ENCODE peak calls at places on chromosome 11, in five cellular contexts. D, U, P, V and G are unnamed samples.

GRCh38 chr11:68843052-68843561 is 1.4 kb upstream of the CPT1A start:
- DNase-seq in V (no peak), D (no peak), U (no peak), P (no peak), G (no peak)

GRCh38 chr11:93031386-93031785 is 61.9 kb downstream of the MTNR1B start:
- DNase-seq in P (no peak), V (no peak), D (no peak), U (no peak), G (no peak)

GRCh38 chr11:38332046-38332445 is 1734.0 kb upstream of the RAG2 start:
- DNase-seq in D (no peak), P (no peak), V (no peak), U (no peak), G (no peak)

GRCh38 chr11:112588252-112588668 is 327.6 kb upstream of the PLET1 start:
- DNase-seq in D (peak; percentile 35), U (peak; percentile 90), P (peak; percentile 64), V (peak; percentile 24), G (peak; percentile 92)

GRCh38 chr11:86687083-86687799 is 14.8 kb upstream of the ME3 start:
- DNase-seq in V (no peak), P (no peak), U (no peak), D (no peak), G (no peak)

GRCh38 chr11:83072689-83073242 is 1.1 kb upstream of the RAB30 start:
- DNase-seq in D (no peak), V (no peak), P (no peak), U (no peak), G (no peak)

GRCh38 chr11:811446-812245 is 1.9 kb downstream of the RPLP2 start:
- DNase-seq in V (no peak), D (no peak), P (no peak), U (no peak), G (no peak)

GRCh38 chr11:30798547-30799236 is 212.5 kb upstream of the MPPED2 start:
- DNase-seq in D (no peak), P (no peak), V (no peak), U (no peak), G (no peak)

GRCh38 chr11:8531312-8531711 is 62.7 kb downstream of the STK33 start:
- DNase-seq in P (peak; percentile 52), U (no peak), D (no peak), V (no peak), G (peak; percentile 93)

GRCh38 chr11:9462806-9463537 is 2.2 kb downstream of the ZNF143 start:
- DNase-seq in U (peak; percentile 61), P (no peak), D (no peak), V (no peak), G (no peak)

GRCh38 chr11:92511522-92512203 is 287.0 kb downstream of the FAT3 start:
- DNase-seq in P (no peak), V (no peak), U (no peak), D (no peak), G (no peak)

GRCh38 chr11:134863294-134863693 is 451.3 kb upstream of the B3GAT1 start:
- DNase-seq in D (no peak), P (no peak), U (no peak), V (no peak), G (peak; percentile 16)

GRCh38 chr11:132072044-132072879 is 701.8 kb downstream of the NTM start:
- DNase-seq in V (no peak), P (no peak), U (peak; percentile 87), D (no peak), G (no peak)

GRCh38 chr11:30131535-30131934 is 99.3 kb upstream of the FSHB start:
- DNase-seq in U (no peak), D (no peak), V (no peak), P (no peak), G (peak; percentile 47)

GRCh38 chr11:13030857-13031256 is 21.7 kb downstream of the RASSF10 start:
- DNase-seq in D (no peak), U (no peak), P (peak; percentile 56), V (peak; percentile 65), G (peak; percentile 35)

GRCh38 chr11:130070829-130071205 is 1.1 kb downstream of the APLP2 start:
- DNase-seq in D (no peak), P (peak; percentile 40), U (peak; percentile 36), V (no peak), G (peak; percentile 25)

GRCh38 chr11:126357055-126357962 is 1.8 kb downstream of the ST3GAL4 start:
- DNase-seq in V (peak; percentile 29), U (no peak), D (no peak), P (no peak), G (no peak)

GRCh38 chr11:13207665-13208594 is 69.7 kb upstream of the BMAL1 start:
- DNase-seq in P (no peak), U (peak; percentile 60), D (peak; percentile 27), V (peak; percentile 38), G (peak; percentile 60)

GRCh38 chr11:125410091-125410490 is 86.0 kb downstream of the FEZ1 start:
- DNase-seq in D (no peak), P (no peak), V (no peak), U (no peak), G (peak; percentile 68)

GRCh38 chr11:120219935-120220746 is 9.3 kb downstream of the OAF start:
- DNase-seq in P (no peak), U (no peak), D (no peak), V (no peak), G (no peak)

GRCh38 chr11:29780756-29781155 is 236.1 kb downstream of the KCNA4 start:
- DNase-seq in U (no peak), V (no peak), D (no peak), P (peak; percentile 22), G (no peak)

GRCh38 chr11:3368199-3368598 is 10.7 kb downstream of the ZNF195 start:
- DNase-seq in P (no peak), U (peak; percentile 22), V (no peak), D (no peak), G (no peak)

GRCh38 chr11:70091651-70092050 is 13.5 kb downstream of the ANO1 start:
- DNase-seq in V (no peak), D (no peak), P (no peak), U (no peak), G (no peak)

GRCh38 chr11:68090706-68091105 is 30.5 kb downstream of the CHKA start:
- DNase-seq in U (peak; percentile 39), P (no peak), V (no peak), D (no peak), G (no peak)

GRCh38 chr11:125165111-125165663 is 636 bp downstream of the PKNOX2 start:
- DNase-seq in D (no peak), V (peak; percentile 32), U (peak; percentile 19), P (no peak), G (peak; percentile 24)

GRCh38 chr11:121047926-121048325 is 24.0 kb downstream of the TBCEL start:
- DNase-seq in P (no peak), V (no peak), U (no peak), D (no peak), G (no peak)

GRCh38 chr11:2377511-2378443 is 667 bp downstream of the CD81 start:
- DNase-seq in P (peak; percentile 84), D (peak; percentile 72), U (peak; percentile 46), V (peak; percentile 74), G (peak; percentile 44)

GRCh38 chr11:45933131-45933821 is 10.8 kb downstream of the LARGE2 start:
- DNase-seq in U (peak; percentile 21), D (no peak), P (no peak), V (no peak), G (no peak)

GRCh38 chr11:73521621-73522020 is 76.3 kb downstream of the FAM168A start:
- DNase-seq in P (no peak), U (peak; percentile 75), V (no peak), D (no peak), G (no peak)

GRCh38 chr11:87743002-87743401 is 432.2 kb downstream of the RAB38 start:
- DNase-seq in P (no peak), V (no peak), D (no peak), U (peak; percentile 51), G (peak; percentile 59)

GRCh38 chr11:19987243-19987870 is 172.9 kb downstream of the DBX1 start:
- DNase-seq in V (no peak), U (no peak), D (no peak), P (no peak), G (no peak)

GRCh38 chr11:57323503-57324153 is 1.1 kb downstream of the TNKS1BP1 start:
- DNase-seq in U (no peak), D (no peak), P (no peak), V (peak; percentile 47), G (no peak)

GRCh38 chr11:46001427-46002049 is 79.1 kb downstream of the LARGE2 start:
- DNase-seq in P (no peak), D (no peak), U (no peak), V (no peak), G (no peak)

GRCh38 chr11:86748296-86748695 is 52.0 kb upstream of the PRSS23 start:
- DNase-seq in U (no peak), P (no peak), V (no peak), D (no peak), G (no peak)

GRCh38 chr11:34359548-34359891 is 1.7 kb upstream of the ABTB2 start:
- DNase-seq in P (no peak), D (no peak), V (no peak), U (no peak), G (no peak)
- H3K4me3 ChIP-seq in P (peak overlapping the region; percentile 51), D (peak overlapping the region; percentile 64), V (no peak overlapping the region), U (peak overlapping the region; percentile 75), G (no peak overlapping the region)

GRCh38 chr11:129048911-129049310 is 106.2 kb upstream of the TP53AIP1 start:
- DNase-seq in D (no peak), P (no peak), U (no peak), V (no peak), G (no peak)
- H3K4me3 ChIP-seq in D (no peak overlapping the region), P (no peak overlapping the region), U (no peak overlapping the region), V (no peak overlapping the region), G (no peak overlapping the region)

DNA sequence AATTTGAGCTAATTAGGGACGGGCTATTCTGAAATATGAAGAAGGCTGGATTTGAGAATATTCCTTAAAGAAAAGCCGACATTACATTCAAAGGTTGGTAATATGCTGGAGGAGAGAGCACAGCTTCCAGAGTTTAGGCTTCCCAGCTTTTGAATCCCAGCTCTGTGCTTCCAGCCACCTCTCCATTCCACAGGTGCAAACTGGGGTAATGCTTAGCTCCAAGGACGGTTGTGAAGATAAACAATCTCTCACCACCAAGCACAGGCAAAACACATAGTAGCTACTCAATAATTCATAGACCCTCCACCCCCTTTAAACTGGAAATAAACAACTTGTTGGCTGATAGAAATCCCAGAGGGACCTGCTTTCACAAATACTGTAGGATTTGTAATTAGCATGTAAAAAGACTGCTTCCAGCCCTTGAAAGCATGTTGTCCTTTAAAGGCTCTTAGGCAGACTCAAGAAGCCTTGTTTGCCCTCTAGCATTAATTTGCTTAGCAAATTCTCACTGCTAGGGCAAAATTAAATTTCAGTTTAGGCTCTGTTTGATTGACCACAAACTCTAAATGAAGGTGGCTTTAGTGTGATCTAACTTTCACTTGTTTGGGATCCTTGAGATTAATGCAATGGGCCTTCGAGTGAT is 24.6 kb upstream of the SESN3 start:
- DNase-seq in V (no peak), D (no peak), P (no peak), U (no peak), G (no peak)
- H3K4me3 ChIP-seq in V (no peak overlapping the region), D (no peak overlapping the region), P (no peak overlapping the region), U (no peak overlapping the region), G (no peak overlapping the region)

GRCh38 chr11:61976813-61977475 is 9.5 kb upstream of the FTH1 start:
- DNase-seq in U (no peak), V (no peak), P (no peak), D (no peak), G (no peak)

GRCh38 chr11:61976420-61976800 is 9.0 kb upstream of the FTH1 start:
- DNase-seq in P (no peak), V (no peak), D (no peak), U (no peak), G (no peak)

GRCh38 chr11:61973603-61974162 is 6.2 kb upstream of the FTH1 start:
- DNase-seq in V (peak; percentile 53), P (no peak), U (no peak), D (no peak), G (no peak)

GRCh38 chr11:61975638-61976419 is 8.4 kb upstream of the FTH1 start:
- DNase-seq in D (no peak), U (no peak), P (no peak), V (no peak), G (no peak)

GRCh38 chr11:61974766-61975631 is 7.6 kb upstream of the FTH1 start:
- DNase-seq in V (peak; percentile 56), D (no peak), P (no peak), U (peak; percentile 66), G (no peak)
- H3K4me3 ChIP-seq in V (no peak overlapping the region), D (no peak overlapping the region), P (no peak overlapping the region), U (no peak overlapping the region), G (no peak overlapping the region)